ENCODE peak calls at places on chromosomes 4 and X, in eight cellular contexts. J is nucleus accumbens, M is endothelial cell of umbilical vein, T is epithelial cell of esophagus, V is hypothalamus, Z is activated gamma-delta T cell treated with Interleukin-2 at 50 U/mL for 16 hours, Q is T-cell, I is AG09309. G is an unnamed sample.

GRCh38 chr4:143355540-143356217 is 19.0 kb downstream of the GAB1 start:
- DNase-seq in J (no peak), M (no peak), T (peak; percentile 90), V (no peak), Z (no peak), Q (no peak), I (no peak), G (no peak)

GRCh38 chr4:13633671-13634070 is 6.1 kb upstream of the BOD1L1 start:
- DNase-seq in J (no peak), M (no peak), T (no peak), V (no peak), Z (no peak), Q (no peak), I (no peak), G (no peak)

GRCh38 chr4:106766519-106766918 is 269.6 kb downstream of the DKK2 start:
- DNase-seq in J (no peak), M (no peak), T (no peak), V (no peak), Z (no peak), Q (no peak), I (no peak), G (no peak)

GRCh38 chr4:76699911-76700310 is 198.0 kb downstream of the SOWAHB start:
- DNase-seq in J (no peak), M (no peak), T (no peak), V (no peak), Z (no peak), Q (no peak), I (no peak), G (no peak)

GRCh38 chr4:107989162-107989536 is 540 bp upstream of the HADH start:
- DNase-seq in J (no peak), M (no peak), T (no peak), V (no peak), Z (no peak), Q (no peak), I (no peak), G (no peak)

GRCh38 chr4:3306465-3306864 is 13.6 kb downstream of the RGS12 start:
- DNase-seq in J (no peak), M (no peak), T (no peak), V (no peak), Z (no peak), Q (no peak), I (no peak), G (no peak)

GRCh38 chrX:97159916-97160800 is 276.4 kb downstream of the RPA4 start:
- DNase-seq in J (no peak), M (no peak), T (no peak), V (no peak), Z (no peak), Q (no peak), I (no peak), G (no peak)

GRCh38 chr4:130849985-130850632 is 1754.2 kb downstream of the C4orf33 start:
- DNase-seq in J (no peak), M (no peak), T (peak; percentile 2), V (no peak), Z (no peak), Q (no peak), I (no peak), G (no peak)

GRCh38 chr4:3310301-3311094 is 17.7 kb downstream of the RGS12 start:
- DNase-seq in J (no peak), M (no peak), T (no peak), V (no peak), Z (no peak), Q (no peak), I (no peak), G (no peak)

GRCh38 chr4:16136771-16137170 is 52.9 kb upstream of the PROM1 start:
- DNase-seq in J (no peak), M (no peak), T (no peak), V (no peak), Z (no peak), Q (no peak), I (no peak), G (no peak)

GRCh38 chr4:179867300-179867878 is 2375.8 kb upstream of the TENM3 start:
- DNase-seq in J (peak; percentile 12), M (no peak), T (peak; percentile 71), V (peak; percentile 36), Z (no peak), Q (no peak), I (no peak), G (peak; percentile 51)

GRCh38 chrX:462853-463252 is 76.1 kb upstream of the PPP2R3B start:
- DNase-seq in J (no peak), M (no peak), T (no peak), V (no peak), Z (no peak), Q (no peak), I (no peak), G (no peak)

G was measured in globus pallidus.